ENCODE peak calls at places on chromosome 4, in six cellular contexts. One of them, this sample, is unnamed.

GRCh38 chr4:73539386-73539785 is 57.8 kb downstream of the AFM start:
- DNase-seq in fibroblast of pulmonary artery: no peak
- DNase-seq in GM20000: no peak
- DNase-seq in mesothelial cell of epicardium: no peak
- DNase-seq in glutamatergic neuron: no peak
- DNase-seq in GM12865: no peak
- DNase-seq in this sample: no peak

GRCh38 chr4:177272007-177272406 is 37.7 kb upstream of the NEIL3 start:
- DNase-seq in fibroblast of pulmonary artery: no peak
- DNase-seq in GM20000: no peak
- DNase-seq in mesothelial cell of epicardium: no peak
- DNase-seq in glutamatergic neuron: no peak
- DNase-seq in GM12865: no peak
- DNase-seq in this sample: no peak

GRCh38 chr4:140238353-140239041 is 84.5 kb upstream of the MAML3 start:
- DNase-seq in fibroblast of pulmonary artery: peak; percentile 90
- DNase-seq in GM20000: no peak
- DNase-seq in mesothelial cell of epicardium: peak; percentile 56
- DNase-seq in glutamatergic neuron: peak; percentile 74
- DNase-seq in GM12865: no peak
- DNase-seq in this sample: no peak

GRCh38 chr4:131650951-131651350 is 1498.1 kb upstream of the PCDH10 start:
- DNase-seq in fibroblast of pulmonary artery: no peak
- DNase-seq in GM20000: no peak
- DNase-seq in mesothelial cell of epicardium: no peak
- DNase-seq in glutamatergic neuron: no peak
- DNase-seq in GM12865: no peak
- DNase-seq in this sample: no peak

GRCh38 chr4:186192068-186192751 is 843 bp downstream of the CYP4V2 start:
- DNase-seq in fibroblast of pulmonary artery: peak; percentile 56
- DNase-seq in GM20000: peak; percentile 45
- DNase-seq in mesothelial cell of epicardium: peak; percentile 50
- DNase-seq in glutamatergic neuron: peak; percentile 54
- DNase-seq in GM12865: peak; percentile 48
- DNase-seq in this sample: peak; percentile 43

GRCh38 chr4:105025263-105026017 is 121.2 kb upstream of the TET2 start:
- DNase-seq in fibroblast of pulmonary artery: no peak
- DNase-seq in GM20000: no peak
- DNase-seq in mesothelial cell of epicardium: no peak
- DNase-seq in glutamatergic neuron: no peak
- DNase-seq in GM12865: no peak
- DNase-seq in this sample: no peak

GRCh38 chr4:152485726-152486276 is 50.1 kb downstream of the FBXW7 start:
- DNase-seq in fibroblast of pulmonary artery: peak; percentile 92
- DNase-seq in GM20000: peak; percentile 36
- DNase-seq in mesothelial cell of epicardium: no peak
- DNase-seq in glutamatergic neuron: no peak
- DNase-seq in GM12865: peak; percentile 80
- DNase-seq in this sample: no peak

GRCh38 chr4:127055349-127055748 is 577.4 kb upstream of the INTU start:
- DNase-seq in fibroblast of pulmonary artery: peak; percentile 35
- DNase-seq in GM20000: no peak
- DNase-seq in mesothelial cell of epicardium: no peak
- DNase-seq in glutamatergic neuron: no peak
- DNase-seq in GM12865: no peak
- DNase-seq in this sample: no peak

GRCh38 chr4:185799442-185799841 is 12.6 kb downstream of the SORBS2 start:
- DNase-seq in fibroblast of pulmonary artery: no peak
- DNase-seq in GM20000: no peak
- DNase-seq in mesothelial cell of epicardium: no peak
- DNase-seq in glutamatergic neuron: no peak
- DNase-seq in GM12865: no peak
- DNase-seq in this sample: no peak

GRCh38 chr4:25449270-25449669 is 72.2 kb downstream of the ANAPC4 start:
- DNase-seq in fibroblast of pulmonary artery: no peak
- DNase-seq in GM20000: no peak
- DNase-seq in mesothelial cell of epicardium: no peak
- DNase-seq in glutamatergic neuron: no peak
- DNase-seq in GM12865: no peak
- DNase-seq in this sample: no peak

GRCh38 chr4:81466841-81467671 is 4.7 kb downstream of the RASGEF1B start:
- DNase-seq in fibroblast of pulmonary artery: peak; percentile 83
- DNase-seq in GM20000: peak; percentile 58
- DNase-seq in mesothelial cell of epicardium: peak; percentile 80
- DNase-seq in glutamatergic neuron: peak; percentile 56
- DNase-seq in GM12865: peak; percentile 72
- DNase-seq in this sample: peak; percentile 74

GRCh38 chr4:57193996-57194675 is 84.0 kb upstream of the IGFBP7 start:
- DNase-seq in fibroblast of pulmonary artery: no peak
- DNase-seq in GM20000: no peak
- DNase-seq in mesothelial cell of epicardium: peak; percentile 51
- DNase-seq in glutamatergic neuron: no peak
- DNase-seq in GM12865: no peak
- DNase-seq in this sample: no peak

GRCh38 chr4:577499-578450 is 1.7 kb upstream of the TMEM271 start:
- DNase-seq in fibroblast of pulmonary artery: no peak
- DNase-seq in GM20000: no peak
- DNase-seq in mesothelial cell of epicardium: no peak
- DNase-seq in glutamatergic neuron: peak; percentile 69
- DNase-seq in GM12865: no peak
- DNase-seq in this sample: no peak

GRCh38 chr4:93147524-93148212 is 680.9 kb upstream of the ATOH1 start:
- DNase-seq in fibroblast of pulmonary artery: no peak
- DNase-seq in GM20000: no peak
- DNase-seq in mesothelial cell of epicardium: no peak
- DNase-seq in glutamatergic neuron: no peak
- DNase-seq in GM12865: no peak
- DNase-seq in this sample: no peak

GRCh38 chr4:65391814-65392213 is 278.5 kb downstream of the EPHA5 start:
- DNase-seq in fibroblast of pulmonary artery: no peak
- DNase-seq in GM20000: no peak
- DNase-seq in mesothelial cell of epicardium: no peak
- DNase-seq in glutamatergic neuron: no peak
- DNase-seq in GM12865: no peak
- DNase-seq in this sample: no peak

GRCh38 chr4:150822407-150822806 is 192.7 kb downstream of the LRBA start:
- DNase-seq in fibroblast of pulmonary artery: no peak
- DNase-seq in GM20000: no peak
- DNase-seq in mesothelial cell of epicardium: no peak
- DNase-seq in glutamatergic neuron: no peak
- DNase-seq in GM12865: no peak
- DNase-seq in this sample: no peak

GRCh38 chr4:186807809-186808634 is 84.4 kb upstream of the FAT1 start:
- DNase-seq in fibroblast of pulmonary artery: no peak
- DNase-seq in GM20000: no peak
- DNase-seq in mesothelial cell of epicardium: no peak
- DNase-seq in glutamatergic neuron: no peak
- DNase-seq in GM12865: no peak
- DNase-seq in this sample: no peak

GRCh38 chr4:58564695-58565094 is 1454.5 kb upstream of the IGFBP7 start:
- DNase-seq in fibroblast of pulmonary artery: no peak
- DNase-seq in GM20000: no peak
- DNase-seq in mesothelial cell of epicardium: no peak
- DNase-seq in glutamatergic neuron: no peak
- DNase-seq in GM12865: no peak
- DNase-seq in this sample: no peak

GRCh38 chr4:165210566-165210965 is 3.2 kb downstream of the KLHL2 start:
- DNase-seq in fibroblast of pulmonary artery: no peak
- DNase-seq in GM20000: no peak
- DNase-seq in mesothelial cell of epicardium: no peak
- DNase-seq in glutamatergic neuron: no peak
- DNase-seq in GM12865: no peak
- DNase-seq in this sample: no peak

GRCh38 chr4:7276538-7276937 is 84.2 kb downstream of the SORCS2 start:
- DNase-seq in fibroblast of pulmonary artery: no peak
- DNase-seq in GM20000: no peak
- DNase-seq in mesothelial cell of epicardium: no peak
- DNase-seq in glutamatergic neuron: no peak
- DNase-seq in GM12865: no peak
- DNase-seq in this sample: no peak

GRCh38 chr4:146343776-146344175 is 129.4 kb downstream of the REELD1 start:
- DNase-seq in fibroblast of pulmonary artery: no peak
- DNase-seq in GM20000: no peak
- DNase-seq in mesothelial cell of epicardium: no peak
- DNase-seq in glutamatergic neuron: no peak
- DNase-seq in GM12865: no peak
- DNase-seq in this sample: no peak

GRCh38 chr4:146346276-146346675 is 131.9 kb downstream of the REELD1 start:
- DNase-seq in fibroblast of pulmonary artery: no peak
- DNase-seq in GM20000: peak; percentile 34
- DNase-seq in mesothelial cell of epicardium: no peak
- DNase-seq in glutamatergic neuron: no peak
- DNase-seq in GM12865: peak; percentile 15
- DNase-seq in this sample: no peak

GRCh38 chr4:146340798-146341197 is 126.5 kb downstream of the REELD1 start:
- DNase-seq in fibroblast of pulmonary artery: peak; percentile 47
- DNase-seq in GM20000: no peak
- DNase-seq in mesothelial cell of epicardium: no peak
- DNase-seq in glutamatergic neuron: no peak
- DNase-seq in GM12865: peak; percentile 23
- DNase-seq in this sample: no peak

GRCh38 chr4:146343199-146343598 is 128.9 kb downstream of the REELD1 start:
- DNase-seq in fibroblast of pulmonary artery: no peak
- DNase-seq in GM20000: no peak
- DNase-seq in mesothelial cell of epicardium: no peak
- DNase-seq in glutamatergic neuron: no peak
- DNase-seq in GM12865: peak; percentile 75
- DNase-seq in this sample: no peak

DNA sequence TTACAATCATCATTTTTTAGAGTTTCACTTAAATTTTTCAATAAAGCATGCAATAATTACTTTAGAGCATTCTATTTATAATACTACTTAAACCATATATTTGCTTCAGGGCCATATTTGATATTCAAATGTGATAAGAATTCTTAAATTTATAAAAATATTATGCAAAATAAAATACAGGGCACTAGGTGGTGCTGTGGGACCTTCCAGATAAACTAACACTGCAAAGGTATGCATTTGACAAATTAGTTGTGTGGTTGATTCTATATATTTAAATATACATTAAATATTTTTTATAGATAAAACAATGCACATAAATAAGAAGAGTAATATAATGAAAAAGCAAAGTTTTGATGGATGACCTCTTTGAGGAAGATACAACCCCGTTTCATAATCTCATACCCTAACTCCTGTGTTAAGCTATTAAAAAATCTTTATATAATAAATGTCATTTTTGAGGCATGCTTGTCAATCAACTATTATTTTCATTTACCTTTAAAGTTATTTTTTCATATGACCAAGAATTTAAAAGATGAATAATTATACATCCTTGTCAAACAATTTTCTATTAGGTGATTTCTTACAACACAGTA is 128.4 kb downstream of the REELD1 start:
- DNase-seq in fibroblast of pulmonary artery: peak; percentile 72
- DNase-seq in GM20000: peak; percentile 23
- DNase-seq in mesothelial cell of epicardium: no peak
- DNase-seq in glutamatergic neuron: no peak
- DNase-seq in GM12865: peak; percentile 65
- DNase-seq in this sample: peak; percentile 11
- TF ChIP-seq CTCF in fibroblast of pulmonary artery: peak; percentile 53
- TF ChIP-seq CTCF in GM20000: no peak
- TF ChIP-seq CTCF in mesothelial cell of epicardium: peak; percentile 70
- TF ChIP-seq CTCF in glutamatergic neuron: peak; percentile 76
- TF ChIP-seq CTCF in GM12865: peak; percentile 39
- TF ChIP-seq CTCF in this sample: peak; percentile 71

DNA sequence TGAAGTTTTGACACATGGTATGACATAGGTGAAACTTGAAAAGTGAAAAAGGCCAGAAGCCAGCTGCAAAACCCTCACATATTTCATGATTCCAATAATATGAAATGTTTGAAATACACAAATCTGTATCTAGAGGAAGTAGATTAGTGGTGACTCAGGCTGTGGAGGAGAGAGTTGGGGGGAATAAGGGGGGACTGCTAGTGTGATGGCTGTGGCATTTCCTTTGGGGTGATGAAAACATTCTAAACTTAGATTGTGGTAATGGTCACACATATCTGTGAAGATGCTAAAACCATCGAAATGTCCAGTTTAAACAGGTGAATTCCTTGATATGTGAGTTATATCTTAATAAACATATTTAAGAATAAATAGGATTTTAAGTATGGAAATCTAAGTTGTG is 343.5 kb upstream of the SFRP2 start:
- DNase-seq in fibroblast of pulmonary artery: peak; percentile 2
- DNase-seq in GM20000: no peak
- DNase-seq in mesothelial cell of epicardium: no peak
- DNase-seq in glutamatergic neuron: no peak
- DNase-seq in GM12865: no peak
- DNase-seq in this sample: no peak
- TF ChIP-seq CTCF in fibroblast of pulmonary artery: no peak
- TF ChIP-seq CTCF in GM20000: no peak
- TF ChIP-seq CTCF in mesothelial cell of epicardium: no peak
- TF ChIP-seq CTCF in glutamatergic neuron: no peak
- TF ChIP-seq CTCF in GM12865: no peak
- TF ChIP-seq CTCF in this sample: no peak

DNA sequence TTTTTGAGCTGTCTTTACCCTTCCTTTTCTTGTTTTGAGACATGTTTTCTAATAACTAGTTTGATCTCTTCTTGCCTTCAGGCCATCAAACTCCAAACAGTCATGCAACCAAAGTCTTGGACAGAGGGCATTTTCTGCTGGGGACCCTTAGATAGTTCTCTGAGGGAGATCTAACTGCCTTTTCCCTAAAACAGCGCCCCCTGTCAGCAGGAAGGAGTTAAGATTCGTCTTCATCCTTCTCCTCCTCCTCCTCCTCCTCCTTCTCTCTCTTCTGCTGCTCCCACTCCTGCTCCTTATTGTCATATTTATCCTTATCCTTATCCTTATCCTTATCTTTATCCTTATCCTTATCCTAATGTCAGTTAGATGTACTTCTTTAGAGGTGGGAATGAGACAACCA is 417.2 kb downstream of the TRAM1L1 start:
- DNase-seq in fibroblast of pulmonary artery: no peak
- DNase-seq in GM20000: no peak
- DNase-seq in mesothelial cell of epicardium: no peak
- DNase-seq in glutamatergic neuron: no peak
- DNase-seq in GM12865: peak; percentile 24
- DNase-seq in this sample: no peak
- TF ChIP-seq CTCF in fibroblast of pulmonary artery: no peak
- TF ChIP-seq CTCF in GM20000: peak; percentile 6
- TF ChIP-seq CTCF in mesothelial cell of epicardium: no peak
- TF ChIP-seq CTCF in glutamatergic neuron: peak; percentile 22
- TF ChIP-seq CTCF in GM12865: peak; percentile 53
- TF ChIP-seq CTCF in this sample: peak; percentile 19

DNA sequence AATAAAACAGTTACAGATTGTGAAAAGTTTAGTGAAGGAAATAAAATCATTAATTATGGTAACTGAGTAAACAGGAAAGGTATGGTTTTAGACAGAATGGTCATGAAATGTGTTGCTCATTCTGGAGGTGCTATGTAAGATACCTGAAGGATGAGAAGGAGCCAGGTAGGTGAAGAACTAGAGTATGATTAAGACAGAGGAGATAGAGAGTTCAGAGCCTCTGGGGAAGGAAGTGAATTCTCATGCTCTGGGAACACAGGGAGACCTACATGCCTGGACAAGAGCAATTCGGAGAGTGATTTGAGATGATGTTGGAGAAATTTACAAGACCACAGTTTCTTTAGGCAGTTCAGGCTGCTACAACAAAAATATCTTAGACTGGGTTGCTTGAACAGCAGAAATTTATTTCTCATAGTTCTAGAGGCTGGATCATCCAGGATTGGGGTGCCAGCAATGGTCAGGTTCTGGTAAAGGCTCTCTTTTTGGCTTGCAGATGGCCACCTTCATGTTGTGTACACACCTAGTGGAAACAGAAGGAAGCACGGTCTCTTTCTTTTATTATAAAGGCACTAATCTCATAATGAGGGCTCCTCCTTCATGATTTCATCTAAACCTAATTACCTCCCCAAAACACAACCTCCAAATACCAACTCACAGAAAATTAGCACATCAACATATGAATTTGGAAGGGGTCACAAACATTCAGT is 1416.1 kb downstream of the PCDH7 start:
- DNase-seq in fibroblast of pulmonary artery: no peak
- DNase-seq in GM20000: no peak
- DNase-seq in mesothelial cell of epicardium: no peak
- DNase-seq in glutamatergic neuron: no peak
- DNase-seq in GM12865: no peak
- DNase-seq in this sample: no peak
- TF ChIP-seq CTCF in fibroblast of pulmonary artery: no peak
- TF ChIP-seq CTCF in GM20000: no peak
- TF ChIP-seq CTCF in mesothelial cell of epicardium: no peak
- TF ChIP-seq CTCF in glutamatergic neuron: no peak
- TF ChIP-seq CTCF in GM12865: no peak
- TF ChIP-seq CTCF in this sample: peak; percentile 36